ENCODE peak calls at places on chromosomes 6 and 20, in five cellular contexts. P, K, I, W and T are unnamed samples.

GRCh38 chr6:2529217-2529719 is 221.5 kb downstream of the MYLK4 start:
- DNase-seq in P (no peak), K (no peak), I (no peak), W (no peak), T (no peak)

GRCh38 chr6:135739288-135739687 is 112.2 kb upstream of the PDE7B start:
- DNase-seq in P (no peak), K (no peak), I (no peak), W (peak; percentile 53), T (no peak)

GRCh38 chr20:18313410-18313809 is 25.1 kb downstream of the ZNF133 start:
- DNase-seq in P (no peak), K (no peak), I (no peak), W (no peak), T (no peak)

GRCh38 chr6:167501831-167502385 is 177.0 kb downstream of the TTLL2 start:
- DNase-seq in P (no peak), K (no peak), I (peak; percentile 81), W (no peak), T (no peak)

GRCh38 chr6:71721642-71722041 is 164.7 kb upstream of the RIMS1 start:
- DNase-seq in P (no peak), K (no peak), I (no peak), W (no peak), T (no peak)

GRCh38 chr20:21702553-21703467 is 2.7 kb upstream of the PAX1 start:
- DNase-seq in P (no peak), K (peak; percentile 23), I (no peak), W (peak; percentile 8), T (no peak)

GRCh38 chr20:24163501-24163900 is 174.9 kb upstream of the GGTLC1 start:
- DNase-seq in P (no peak), K (no peak), I (no peak), W (no peak), T (no peak)

GRCh38 chr6:113997106-113997505 is 26.2 kb upstream of the HDAC2 start:
- DNase-seq in P (peak; percentile 54), K (no peak), I (no peak), W (peak; percentile 84), T (no peak)

GRCh38 chr6:91045152-91045551 is 458.3 kb upstream of the MAP3K7 start:
- DNase-seq in P (peak; percentile 65), K (no peak), I (no peak), W (no peak), T (no peak)

DNA sequence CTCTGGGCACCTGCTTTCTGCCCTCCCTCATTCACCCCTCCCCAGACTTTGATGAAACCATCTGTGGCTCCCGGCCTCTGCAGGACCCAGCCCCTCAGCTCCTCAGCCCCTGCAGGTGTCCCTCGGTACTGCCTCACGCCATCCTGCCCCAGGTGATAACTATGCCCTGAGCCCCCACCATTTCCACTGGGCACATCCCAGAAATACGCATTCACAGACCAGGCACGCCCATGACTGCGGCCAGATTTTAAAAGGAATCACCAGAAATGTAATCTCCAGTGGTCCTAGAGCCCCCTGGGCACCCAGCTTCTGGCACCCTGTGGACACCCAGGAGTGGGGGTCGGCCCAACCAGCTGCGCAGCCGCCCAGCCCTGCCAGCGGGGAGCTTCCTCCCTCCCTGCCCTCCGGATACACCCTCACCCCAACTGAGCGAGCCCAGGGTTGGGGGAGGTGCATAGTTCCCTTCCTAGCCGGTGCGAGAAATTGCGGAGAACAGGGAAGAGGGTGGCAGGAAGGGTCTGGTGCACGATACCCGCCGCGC is 585 bp upstream of the NTSR1 start:
- DNase-seq in P (no peak), K (no peak), I (no peak), W (no peak), T (no peak)
- TF ChIP-seq CTCF in P (peak; percentile 36), K (no peak), I (no peak), W (no peak), T (peak; percentile 33)

DNA sequence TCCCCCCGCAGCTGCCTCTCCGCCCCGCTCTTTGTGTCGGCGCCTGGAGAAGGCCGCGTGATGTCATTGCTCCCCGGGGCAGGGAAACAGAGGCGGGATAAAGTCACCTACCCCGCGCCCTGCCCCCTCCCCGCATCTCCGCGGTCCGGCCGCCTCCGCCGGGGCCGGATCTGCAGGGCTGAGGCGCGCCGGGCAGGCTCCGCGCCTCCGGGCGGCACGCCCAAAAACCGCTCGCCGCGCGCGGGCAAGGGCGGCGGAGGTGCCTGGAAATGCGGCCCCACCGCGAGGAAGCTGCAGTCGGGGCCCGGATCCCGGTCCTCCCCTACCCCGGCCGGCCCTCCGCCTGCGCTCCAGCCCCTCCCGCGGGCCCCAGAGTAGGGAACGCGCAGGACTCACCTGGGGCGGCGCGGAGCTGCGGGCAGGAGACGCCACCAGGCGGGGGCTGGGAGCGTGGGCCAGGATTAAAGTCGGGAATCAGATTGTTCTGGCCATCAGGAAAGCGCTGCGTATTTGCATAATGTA is at the start of gene FAXC:
- DNase-seq in P (no peak), K (peak; percentile 33), I (no peak), W (peak; percentile 11), T (no peak)
- TF ChIP-seq CTCF in P (peak; percentile 33), K (no peak), I (peak; percentile 15), W (no peak), T (no peak)

DNA sequence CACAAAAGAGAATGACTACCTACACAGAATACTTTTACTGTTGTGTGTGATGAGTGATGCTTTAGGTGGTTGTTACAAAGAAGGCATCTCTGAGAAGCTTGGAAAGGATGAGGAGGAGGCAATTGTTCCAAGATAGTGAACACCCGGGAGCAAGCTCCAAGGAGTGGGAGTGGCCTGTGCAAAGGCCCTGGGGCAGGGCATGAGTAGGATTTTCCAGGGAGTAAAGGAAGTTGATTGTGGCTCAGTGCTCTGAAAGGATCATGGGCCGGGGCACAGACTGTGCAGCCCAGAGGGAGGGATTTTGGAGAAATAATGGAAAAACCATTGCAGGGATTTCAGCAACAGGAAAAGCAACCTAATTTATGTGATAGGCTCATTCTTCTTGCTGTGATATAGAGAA is 264.3 kb downstream of the CDH26 start:
- DNase-seq in P (no peak), K (no peak), I (no peak), W (no peak), T (no peak)
- TF ChIP-seq CTCF in P (no peak), K (no peak), I (no peak), W (no peak), T (no peak)

GRCh38 chr6:166435574-166435973 is 52.8 kb upstream of the MPC1 start:
- DNase-seq in P (no peak), K (no peak), I (no peak), W (no peak), T (peak; percentile 49)
- TF ChIP-seq CTCF in P (no peak), K (no peak), I (no peak), W (no peak), T (peak; percentile 30)

GRCh38 chr20:4263011-4263410 is 247.7 kb upstream of the RNF24 start:
- DNase-seq in P (no peak), K (no peak), I (no peak), W (no peak), T (no peak)
- TF ChIP-seq CTCF in P (no peak), K (no peak), I (no peak), W (no peak), T (no peak)

GRCh38 chr6:35724059-35724458 is 12.8 kb upstream of the ARMC12 start:
- DNase-seq in P (no peak), K (no peak), I (no peak), W (no peak), T (no peak)

GRCh38 chr6:35724471-35724870 is 12.4 kb upstream of the ARMC12 start:
- DNase-seq in P (no peak), K (no peak), I (no peak), W (no peak), T (no peak)

GRCh38 chr6:35725081-35725708 is 11.6 kb upstream of the ARMC12 start:
- DNase-seq in P (no peak), K (no peak), I (no peak), W (peak; percentile 11), T (no peak)

GRCh38 chr6:35727206-35727934 is 9.5 kb upstream of the ARMC12 start:
- DNase-seq in P (peak; percentile 48), K (peak; percentile 93), I (peak; percentile 85), W (peak; percentile 97), T (no peak)

GRCh38 chr6:35725721-35726438 is 11.0 kb upstream of the ARMC12 start:
- DNase-seq in P (no peak), K (peak; percentile 78), I (peak; percentile 90), W (peak; percentile 88), T (no peak)
- TF ChIP-seq CTCF in P (no peak), K (peak; percentile 12), I (peak; percentile 25), W (no peak), T (no peak)

GRCh38 chr6:74347161-74347560 is 651.2 kb downstream of the CD109 start:
- DNase-seq in P (no peak), K (no peak), I (no peak), W (no peak), T (no peak)

DNA sequence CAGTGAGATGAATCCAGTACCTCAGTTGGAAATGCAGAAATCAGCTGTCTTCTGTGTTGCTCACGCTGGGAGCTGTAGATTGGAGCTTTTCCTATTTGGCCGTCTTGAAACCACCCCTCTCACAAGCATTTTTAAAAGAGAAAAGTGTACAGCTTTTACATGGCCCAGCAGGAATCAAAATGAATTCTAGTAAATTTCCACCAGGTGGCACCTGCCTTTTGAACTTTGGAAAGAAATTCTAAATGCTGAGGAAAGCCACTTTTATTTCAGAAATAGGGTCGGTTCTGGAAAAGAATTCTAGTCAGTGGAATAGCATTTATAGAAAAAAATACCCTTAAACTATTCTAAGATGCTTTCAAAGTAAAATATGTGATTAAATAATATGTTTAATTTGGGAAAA is 647.8 kb downstream of the CD109 start:
- DNase-seq in P (no peak), K (no peak), I (no peak), W (no peak), T (no peak)
- TF ChIP-seq CTCF in P (peak; percentile 38), K (no peak), I (no peak), W (peak; percentile 19), T (no peak)

DNA sequence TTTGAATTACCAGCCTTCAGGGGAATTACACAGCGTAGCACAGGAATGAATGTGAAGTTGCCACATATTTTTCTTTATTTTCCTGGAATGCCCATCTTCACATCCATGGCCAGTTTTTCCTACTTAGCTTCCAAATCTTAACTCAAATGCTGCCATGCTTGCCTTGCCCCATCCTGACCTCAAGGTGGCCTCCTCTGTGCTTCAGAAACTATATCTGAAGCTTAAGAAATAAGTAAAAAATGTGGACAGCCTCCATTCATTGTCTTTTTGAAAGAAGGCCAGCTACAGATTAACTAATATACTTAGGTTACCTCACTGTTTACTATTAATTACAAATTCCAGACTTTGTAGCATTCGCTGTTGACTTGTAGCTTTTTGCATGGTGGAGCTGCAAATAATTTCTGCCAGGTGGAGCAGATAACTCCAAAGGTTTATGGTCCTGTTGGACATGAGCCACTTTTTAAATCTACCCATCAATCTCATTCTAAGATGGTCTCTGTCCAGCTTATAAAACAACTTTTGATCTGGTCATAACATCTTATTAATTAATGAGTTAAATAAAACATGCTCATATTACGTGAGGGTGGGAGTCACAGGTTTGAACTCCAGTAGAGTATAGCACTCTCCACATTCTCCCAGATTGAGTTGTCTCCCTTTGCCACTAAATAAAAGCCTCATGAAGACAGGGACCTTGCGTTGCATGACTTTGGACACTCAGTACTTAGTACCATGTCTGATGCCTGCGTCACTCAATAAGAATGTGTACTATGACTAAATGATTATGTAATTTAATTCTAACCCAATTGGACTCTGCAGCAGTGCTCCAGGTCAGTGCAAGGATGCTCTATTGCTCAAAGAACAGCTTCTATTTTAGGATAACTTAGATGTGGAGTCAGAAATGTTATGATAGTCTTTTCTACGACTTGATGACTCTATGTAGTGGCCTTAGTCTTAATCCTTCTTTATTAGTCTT is 678.6 kb upstream of the CITED2 start:
- DNase-seq in P (no peak), K (no peak), I (no peak), W (peak; percentile 55), T (no peak)
- TF ChIP-seq CTCF in P (peak; percentile 69), K (no peak), I (peak; percentile 14), W (peak; percentile 36), T (no peak)